ENCODE peak calls at places on chromosomes 12 and 14, in ten cellular contexts. A is T-helper 2 cell treated with Interferon-gamma antibody and Interleukin-4, amounts not matched to agents 5 μg/mL and 100 μg/mL, for 36 hours; C is NCI-H748 treated with DMSO at 0.1 percent for 48 hours; L is CD4-positive, alpha-beta T cell; R is left ventricle myocardium superior; Y is AG20443; G is stimulated activated CD4-positive, alpha-beta T cell treated with anti-CD3 and anti-CD28 coated beads, Interleukin-4, amount 100 ng/mL, for 24 hours; D is NCI-H1694; I is renal cortical epithelial cell; T is HT-29. X is an unnamed sample.

GRCh38 chr12:128076188-128076587 is 190.8 kb upstream of the TMEM132C start:
- DNase-seq in Y (peak), A (no peak), D (no peak), L (no peak), C (no peak), T (no peak), G (no peak), I (peak), R (no peak), X (no peak)

GRCh38 chr14:24216345-24216699 is 456 bp upstream of the MDP1 start:
- DNase-seq in Y (no peak), T (no peak), D (no peak), A (no peak), G (no peak), C (no peak), R (no peak), L (no peak), I (no peak), X (no peak)

GRCh38 chr12:67067453-67068203 is 201.5 kb upstream of the CAND1 start:
- DNase-seq in I (peak), T (no peak), L (no peak), Y (no peak), A (no peak), C (no peak), D (no peak), G (no peak), R (no peak), X (no peak)

GRCh38 chr12:93519859-93520258 is 52.5 kb downstream of the MRPL42 start:
- DNase-seq in L (no peak), A (no peak), I (no peak), T (no peak), C (no peak), D (no peak), R (no peak), Y (no peak), G (no peak), X (no peak)

GRCh38 chr14:82565825-82566224 is 1032.2 kb upstream of the SEL1L start:
- DNase-seq in A (no peak), T (no peak), Y (no peak), I (no peak), D (no peak), G (no peak), R (no peak), C (no peak), L (no peak), X (no peak)

GRCh38 chr14:35374273-35374681 is 30.3 kb downstream of the NFKBIA start:
- DNase-seq in R (no peak), G (no peak), I (peak), C (no peak), T (peak), Y (peak), L (no peak), D (no peak), A (no peak), X (peak)

GRCh38 chr14:33515441-33515840 is 435.4 kb downstream of the EGLN3 start:
- DNase-seq in T (no peak), I (no peak), Y (no peak), C (no peak), A (no peak), L (no peak), G (no peak), R (no peak), D (no peak), X (no peak)

GRCh38 chr12:114238808-114239207 is 167.1 kb downstream of the TBX5 start:
- DNase-seq in A (no peak), L (no peak), Y (no peak), C (no peak), D (no peak), T (no peak), I (no peak), G (no peak), R (peak), X (no peak)

GRCh38 chr12:5797661-5798060 is 147.4 kb downstream of the ANO2 start:
- DNase-seq in R (no peak), I (no peak), Y (no peak), D (no peak), L (no peak), A (no peak), G (no peak), T (no peak), C (no peak), X (no peak)

GRCh38 chr12:67758119-67758873 is 109.8 kb downstream of the DYRK2 start:
- DNase-seq in T (no peak), A (no peak), C (no peak), R (no peak), L (no peak), G (no peak), D (no peak), I (no peak), Y (no peak), X (no peak)

GRCh38 chr14:92973798-92974372 is 50.9 kb downstream of the CHGA start:
- DNase-seq in L (no peak), T (no peak), A (no peak), Y (peak), D (no peak), I (no peak), C (no peak), R (no peak), G (no peak), X (no peak)

GRCh38 chr12:754238-754816 is 1.9 kb downstream of the WNK1 start:
- DNase-seq in G (peak), I (no peak), Y (no peak), T (no peak), D (no peak), A (peak), L (no peak), C (no peak), R (no peak), X (no peak)

X was measured in lung.